ENCODE peak calls at places on chromosomes 1 and 21, in seven cellular contexts. One of them, this sample, is unnamed.

GRCh38 chr1:234206651-234207284 is 166.5 kb upstream of the COA6 start:
- DNase-seq in A549: peak; percentile 56
- DNase-seq in ovary: no peak
- DNase-seq in esophagus muscularis mucosa: peak; percentile 90
- DNase-seq in transverse colon: no peak
- DNase-seq in stomach: no peak
- DNase-seq in upper lobe of left lung: no peak
- DNase-seq in this sample: no peak

GRCh38 chr1:116909511-116910378 is at the start of gene PTGFRN:
- DNase-seq in stomach: peak; percentile 69
- DNase-seq in esophagus muscularis mucosa: no peak
- DNase-seq in A549: peak; percentile 35
- DNase-seq in transverse colon: peak; percentile 73
- DNase-seq in upper lobe of left lung: peak; percentile 94
- DNase-seq in ovary: peak; percentile 75
- DNase-seq in this sample: no peak

GRCh38 chr1:150564051-150564991 is 15.1 kb downstream of the MCL1 start:
- DNase-seq in stomach: no peak
- DNase-seq in A549: no peak
- DNase-seq in ovary: no peak
- DNase-seq in upper lobe of left lung: no peak
- DNase-seq in esophagus muscularis mucosa: no peak
- DNase-seq in transverse colon: peak; percentile 53
- DNase-seq in this sample: peak; percentile 14

GRCh38 chr1:222263791-222264190 is 284.1 kb downstream of the HHIPL2 start:
- DNase-seq in transverse colon: no peak
- DNase-seq in esophagus muscularis mucosa: no peak
- DNase-seq in A549: no peak
- DNase-seq in stomach: no peak
- DNase-seq in ovary: no peak
- DNase-seq in upper lobe of left lung: no peak
- DNase-seq in this sample: no peak

GRCh38 chr1:193104906-193105820 is at the start of gene GLRX2:
- DNase-seq in upper lobe of left lung: peak; percentile 97
- DNase-seq in esophagus muscularis mucosa: peak; percentile 96
- DNase-seq in ovary: peak; percentile 82
- DNase-seq in A549: peak; percentile 89
- DNase-seq in stomach: peak; percentile 88
- DNase-seq in transverse colon: peak; percentile 89
- DNase-seq in this sample: peak; percentile 77

GRCh38 chr1:99598738-99599411 is 47.0 kb upstream of the PALMD start:
- DNase-seq in upper lobe of left lung: no peak
- DNase-seq in ovary: no peak
- DNase-seq in transverse colon: no peak
- DNase-seq in esophagus muscularis mucosa: no peak
- DNase-seq in A549: no peak
- DNase-seq in stomach: no peak
- DNase-seq in this sample: no peak

GRCh38 chr1:2151252-2151651 is 43.3 kb downstream of the FAAP20 start:
- DNase-seq in upper lobe of left lung: no peak
- DNase-seq in transverse colon: no peak
- DNase-seq in A549: no peak
- DNase-seq in esophagus muscularis mucosa: no peak
- DNase-seq in ovary: no peak
- DNase-seq in stomach: no peak
- DNase-seq in this sample: no peak

GRCh38 chr21:32976791-32977190 is 48.9 kb upstream of the OLIG2 start:
- DNase-seq in esophagus muscularis mucosa: peak; percentile 84
- DNase-seq in transverse colon: no peak
- DNase-seq in A549: no peak
- DNase-seq in stomach: no peak
- DNase-seq in ovary: no peak
- DNase-seq in upper lobe of left lung: no peak
- DNase-seq in this sample: no peak

GRCh38 chr1:89322402-89322801 is 41.5 kb upstream of the GBP6 start:
- DNase-seq in ovary: no peak
- DNase-seq in stomach: no peak
- DNase-seq in upper lobe of left lung: no peak
- DNase-seq in transverse colon: no peak
- DNase-seq in A549: no peak
- DNase-seq in esophagus muscularis mucosa: no peak
- DNase-seq in this sample: no peak

GRCh38 chr1:168465942-168466702 is 77.7 kb downstream of the XCL2 start:
- DNase-seq in esophagus muscularis mucosa: no peak
- DNase-seq in A549: no peak
- DNase-seq in transverse colon: peak; percentile 64
- DNase-seq in ovary: peak; percentile 28
- DNase-seq in upper lobe of left lung: no peak
- DNase-seq in stomach: peak; percentile 26
- DNase-seq in this sample: no peak

GRCh38 chr21:29351691-29352090 is 53.0 kb downstream of the BACH1 start:
- DNase-seq in stomach: no peak
- DNase-seq in transverse colon: no peak
- DNase-seq in ovary: no peak
- DNase-seq in esophagus muscularis mucosa: no peak
- DNase-seq in upper lobe of left lung: no peak
- DNase-seq in A549: no peak
- DNase-seq in this sample: no peak

GRCh38 chr1:1435094-1435903 is at the start of gene VWA1:
- DNase-seq in upper lobe of left lung: peak; percentile 96
- DNase-seq in transverse colon: peak; percentile 84
- DNase-seq in ovary: peak; percentile 74
- DNase-seq in stomach: peak; percentile 80
- DNase-seq in A549: no peak
- DNase-seq in esophagus muscularis mucosa: no peak
- DNase-seq in this sample: peak; percentile 52

GRCh38 chr1:15304708-15305326 is 57.8 kb downstream of the FHAD1 start:
- DNase-seq in esophagus muscularis mucosa: no peak
- DNase-seq in A549: peak; percentile 52
- DNase-seq in transverse colon: peak; percentile 75
- DNase-seq in stomach: peak; percentile 76
- DNase-seq in upper lobe of left lung: no peak
- DNase-seq in ovary: peak; percentile 64
- DNase-seq in this sample: peak; percentile 66

GRCh38 chr1:2495546-2495945 is 19.5 kb downstream of the PLCH2 start:
- DNase-seq in A549: no peak
- DNase-seq in upper lobe of left lung: no peak
- DNase-seq in ovary: no peak
- DNase-seq in stomach: no peak
- DNase-seq in transverse colon: no peak
- DNase-seq in esophagus muscularis mucosa: no peak
- DNase-seq in this sample: no peak

GRCh38 chr1:167808690-167809089 is 86.9 kb downstream of the MPZL1 start:
- DNase-seq in upper lobe of left lung: no peak
- DNase-seq in stomach: no peak
- DNase-seq in A549: no peak
- DNase-seq in esophagus muscularis mucosa: no peak
- DNase-seq in transverse colon: no peak
- DNase-seq in ovary: no peak
- DNase-seq in this sample: no peak

GRCh38 chr1:227901239-227901905 is 46.4 kb downstream of the WNT9A start:
- DNase-seq in transverse colon: no peak
- DNase-seq in upper lobe of left lung: no peak
- DNase-seq in A549: no peak
- DNase-seq in ovary: no peak
- DNase-seq in stomach: no peak
- DNase-seq in esophagus muscularis mucosa: no peak
- DNase-seq in this sample: no peak

GRCh38 chr1:199854681-199855321 is 172.7 kb upstream of the NR5A2 start:
- DNase-seq in A549: no peak
- DNase-seq in upper lobe of left lung: no peak
- DNase-seq in ovary: no peak
- DNase-seq in stomach: no peak
- DNase-seq in esophagus muscularis mucosa: no peak
- DNase-seq in transverse colon: no peak
- DNase-seq in this sample: no peak

GRCh38 chr1:43588592-43588991 is 57.9 kb downstream of the PTPRF start:
- DNase-seq in ovary: no peak
- DNase-seq in upper lobe of left lung: no peak
- DNase-seq in esophagus muscularis mucosa: no peak
- DNase-seq in stomach: no peak
- DNase-seq in transverse colon: no peak
- DNase-seq in A549: no peak
- DNase-seq in this sample: no peak

GRCh38 chr1:77056525-77056924 is 162.7 kb downstream of the PIGK start:
- DNase-seq in transverse colon: no peak
- DNase-seq in upper lobe of left lung: no peak
- DNase-seq in esophagus muscularis mucosa: peak; percentile 80
- DNase-seq in ovary: no peak
- DNase-seq in stomach: no peak
- DNase-seq in A549: no peak
- DNase-seq in this sample: no peak

GRCh38 chr1:64505232-64505943 is 35.5 kb downstream of the CACHD1 start:
- DNase-seq in ovary: peak; percentile 31
- DNase-seq in transverse colon: peak; percentile 67
- DNase-seq in esophagus muscularis mucosa: no peak
- DNase-seq in A549: peak; percentile 34
- DNase-seq in stomach: peak; percentile 61
- DNase-seq in upper lobe of left lung: peak; percentile 89
- DNase-seq in this sample: no peak

GRCh38 chr1:42013881-42014470 is 95.3 kb upstream of the HIVEP3 start:
- DNase-seq in ovary: no peak
- DNase-seq in A549: no peak
- DNase-seq in upper lobe of left lung: no peak
- DNase-seq in esophagus muscularis mucosa: no peak
- DNase-seq in transverse colon: no peak
- DNase-seq in stomach: no peak
- DNase-seq in this sample: peak; percentile 21

DNA sequence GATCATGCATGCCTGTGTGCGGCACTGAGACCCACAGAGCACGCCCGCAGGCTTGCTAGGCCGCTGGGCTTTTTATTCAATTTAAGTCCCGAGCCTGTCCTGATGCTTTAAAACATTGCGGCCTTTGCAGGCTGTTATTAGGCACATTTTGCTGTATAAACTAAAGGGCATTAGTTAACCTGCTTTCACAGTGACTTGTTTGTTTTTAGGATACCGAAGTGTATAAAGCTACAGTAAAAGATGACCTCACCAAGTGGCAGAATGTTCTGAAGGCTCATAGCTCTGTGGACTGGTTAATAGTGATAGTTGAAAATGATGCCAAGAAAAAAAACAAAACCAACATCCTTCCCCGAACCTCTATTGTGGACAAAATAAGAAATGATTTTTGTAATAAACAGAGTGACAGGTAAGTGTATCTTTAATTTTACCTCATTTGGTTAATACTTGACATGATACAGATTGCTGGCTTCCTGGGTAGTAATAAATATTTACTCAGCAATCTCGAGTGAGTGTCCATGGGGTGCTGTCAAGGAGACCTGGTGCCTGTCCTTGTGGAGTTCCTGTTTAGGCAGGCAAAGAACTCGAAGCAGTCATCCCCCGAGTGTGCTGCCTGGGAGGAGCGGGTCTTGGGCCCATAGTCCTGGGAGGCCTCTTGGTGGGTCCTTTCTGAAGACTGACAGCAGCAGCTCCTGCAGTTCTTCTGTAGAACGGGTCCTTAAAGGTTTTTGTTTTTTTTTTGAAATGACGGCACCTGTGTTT is 40.1 kb downstream of the TRAPPC10 start:
- DNase-seq in A549: no peak
- DNase-seq in upper lobe of left lung: no peak
- DNase-seq in esophagus muscularis mucosa: no peak
- DNase-seq in ovary: no peak
- DNase-seq in transverse colon: no peak
- DNase-seq in stomach: no peak
- DNase-seq in this sample: no peak
- H3K27ac ChIP-seq in A549: no peak overlapping the region
- H3K27ac ChIP-seq in upper lobe of left lung: peak overlapping the region; percentile 60
- H3K27ac ChIP-seq in esophagus muscularis mucosa: peak overlapping the region; percentile 80
- H3K27ac ChIP-seq in ovary: peak overlapping the region; percentile 33
- H3K27ac ChIP-seq in transverse colon: peak overlapping the region; percentile 73
- H3K27ac ChIP-seq in stomach: peak overlapping the region; percentile 79
- H3K27ac ChIP-seq in this sample: peak overlapping the region; percentile 84

GRCh38 chr21:45294509-45295291 is 7.0 kb upstream of the POFUT2 start:
- DNase-seq in stomach: peak; percentile 54
- DNase-seq in A549: no peak
- DNase-seq in upper lobe of left lung: peak; percentile 88
- DNase-seq in esophagus muscularis mucosa: peak; percentile 96
- DNase-seq in transverse colon: peak; percentile 78
- DNase-seq in ovary: peak; percentile 97
- DNase-seq in this sample: peak; percentile 71
- TF ChIP-seq EP300 in stomach: peak; percentile 97
- TF ChIP-seq EP300 in A549: no peak
- TF ChIP-seq EP300 in upper lobe of left lung: peak; percentile 94
- TF ChIP-seq EP300 in esophagus muscularis mucosa: peak; percentile 93
- TF ChIP-seq EP300 in transverse colon: peak; percentile 99
- TF ChIP-seq EP300 in ovary: peak; percentile 94
- TF ChIP-seq EP300 in this sample: peak; percentile 89

DNA sequence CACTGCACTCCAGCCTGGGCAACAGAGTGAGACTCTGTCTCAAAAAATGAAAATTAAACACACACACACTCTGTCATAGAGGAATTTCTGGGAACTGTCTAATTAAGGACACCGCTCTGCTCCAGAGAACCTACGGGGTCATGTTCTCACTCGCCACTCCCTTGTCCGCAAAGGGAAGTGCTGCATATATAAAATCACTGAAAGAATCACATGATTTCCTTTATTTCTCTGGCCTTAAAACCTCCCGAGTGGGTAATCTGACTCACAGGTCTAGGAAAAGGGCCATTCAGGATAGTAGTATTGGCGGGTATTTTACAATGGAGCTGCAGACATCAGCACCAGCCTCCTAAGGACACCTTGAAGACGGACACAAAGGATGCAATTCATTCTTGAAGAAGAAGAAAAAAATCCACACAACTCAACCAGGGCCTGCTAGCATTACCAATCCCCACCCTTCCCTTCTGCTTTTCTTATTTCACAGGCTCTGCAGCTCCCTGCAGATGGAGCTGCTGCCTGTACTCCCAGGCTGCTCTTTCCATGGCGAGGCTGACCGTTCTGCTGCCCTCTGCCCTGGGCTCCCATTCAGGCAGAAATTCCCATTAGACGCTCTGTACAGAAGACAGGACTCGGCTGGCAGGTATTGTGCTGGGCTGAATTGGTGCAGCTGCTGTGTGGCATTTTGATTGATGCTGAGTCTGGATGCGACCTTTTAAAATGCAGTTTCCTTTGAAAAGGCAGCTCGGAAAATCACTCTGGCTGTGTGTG is 53.3 kb upstream of the FAM89A start:
- DNase-seq in transverse colon: no peak
- DNase-seq in esophagus muscularis mucosa: no peak
- DNase-seq in stomach: no peak
- DNase-seq in A549: no peak
- DNase-seq in ovary: no peak
- DNase-seq in upper lobe of left lung: no peak
- DNase-seq in this sample: no peak
- TF ChIP-seq CTCF in transverse colon: no peak
- TF ChIP-seq CTCF in esophagus muscularis mucosa: no peak
- TF ChIP-seq CTCF in stomach: no peak
- TF ChIP-seq CTCF in A549: peak; percentile 34
- TF ChIP-seq CTCF in ovary: no peak
- TF ChIP-seq CTCF in upper lobe of left lung: no peak
- TF ChIP-seq CTCF in this sample: no peak

DNA sequence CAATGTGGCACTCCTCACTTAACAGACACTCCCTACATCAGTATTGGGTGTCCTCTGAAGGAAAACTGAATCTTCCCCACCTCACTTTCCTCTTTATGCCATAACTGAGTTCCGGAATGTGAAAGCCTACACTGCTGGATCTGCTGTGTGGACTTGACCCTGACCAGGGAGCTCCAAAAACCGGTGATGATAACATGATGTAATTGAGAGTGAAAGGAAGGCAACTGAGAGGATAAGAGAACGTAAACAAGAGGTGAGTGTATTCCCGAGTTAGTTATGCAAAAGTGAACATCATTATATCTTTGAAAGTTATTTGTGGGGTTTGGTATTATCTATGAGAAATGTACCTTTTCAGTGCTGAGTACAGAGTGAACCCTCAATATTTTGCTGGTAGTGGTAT is 1794.8 kb downstream of the MRPL39 start:
- DNase-seq in A549: no peak
- DNase-seq in ovary: no peak
- DNase-seq in transverse colon: no peak
- DNase-seq in upper lobe of left lung: no peak
- DNase-seq in esophagus muscularis mucosa: no peak
- DNase-seq in stomach: no peak
- DNase-seq in this sample: no peak
- H3K27ac ChIP-seq in A549: no peak overlapping the region
- H3K27ac ChIP-seq in ovary: no peak overlapping the region
- H3K27ac ChIP-seq in transverse colon: no peak overlapping the region
- H3K27ac ChIP-seq in upper lobe of left lung: no peak overlapping the region
- H3K27ac ChIP-seq in esophagus muscularis mucosa: no peak overlapping the region
- H3K27ac ChIP-seq in stomach: no peak overlapping the region
- H3K27ac ChIP-seq in this sample: no peak overlapping the region

This sample was measured in tibial nerve.